ENCODE peak calls at places on chromosomes 7 and 10, in ten cellular contexts. One of them, this sample, is unnamed.

GRCh38 chr7:15558747-15559146 is 3.1 kb downstream of the AGMO start:
- DNase-seq in fibroblast of gingiva: no peak
- DNase-seq in BE2C: no peak
- DNase-seq in retinal pigment epithelial cell: no peak
- DNase-seq in immature natural killer cell: no peak
- DNase-seq in EH: peak
- DNase-seq in stimulated activated CD4-positive, alpha-beta T cell treated with anti-CD3 and anti-CD28 coated beads, Interleukin-12 subunit alpha, Interleukin-12 subunit beta, amount 100 ng/mL, for 4 hours: no peak
- DNase-seq in omental fat pad: no peak
- DNase-seq in ELF-1: no peak
- DNase-seq in RWPE1: no peak
- DNase-seq in this sample: no peak

GRCh38 chr10:103711351-103711994 is 143.9 kb downstream of the SH3PXD2A start:
- DNase-seq in stimulated activated CD4-positive, alpha-beta T cell treated with anti-CD3 and anti-CD28 coated beads, Interleukin-12 subunit alpha, Interleukin-12 subunit beta, amount 100 ng/mL, for 4 hours: no peak
- DNase-seq in retinal pigment epithelial cell: no peak
- DNase-seq in omental fat pad: no peak
- DNase-seq in RWPE1: no peak
- DNase-seq in EH: no peak
- DNase-seq in ELF-1: no peak
- DNase-seq in BE2C: no peak
- DNase-seq in immature natural killer cell: no peak
- DNase-seq in fibroblast of gingiva: no peak
- DNase-seq in this sample: no peak

GRCh38 chr10:69731184-69731583 is 70.5 kb upstream of the COL13A1 start:
- DNase-seq in fibroblast of gingiva: peak
- DNase-seq in immature natural killer cell: no peak
- DNase-seq in stimulated activated CD4-positive, alpha-beta T cell treated with anti-CD3 and anti-CD28 coated beads, Interleukin-12 subunit alpha, Interleukin-12 subunit beta, amount 100 ng/mL, for 4 hours: no peak
- DNase-seq in EH: peak
- DNase-seq in RWPE1: no peak
- DNase-seq in ELF-1: peak
- DNase-seq in retinal pigment epithelial cell: no peak
- DNase-seq in BE2C: no peak
- DNase-seq in omental fat pad: no peak
- DNase-seq in this sample: no peak

GRCh38 chr7:112162161-112163020 is 43.8 kb downstream of the DOCK4 start:
- DNase-seq in fibroblast of gingiva: peak
- DNase-seq in EH: peak
- DNase-seq in BE2C: peak
- DNase-seq in immature natural killer cell: no peak
- DNase-seq in RWPE1: peak
- DNase-seq in retinal pigment epithelial cell: no peak
- DNase-seq in ELF-1: peak
- DNase-seq in omental fat pad: no peak
- DNase-seq in stimulated activated CD4-positive, alpha-beta T cell treated with anti-CD3 and anti-CD28 coated beads, Interleukin-12 subunit alpha, Interleukin-12 subunit beta, amount 100 ng/mL, for 4 hours: no peak
- DNase-seq in this sample: peak

GRCh38 chr10:74058071-74058470 is 60.2 kb downstream of the VCL start:
- DNase-seq in RWPE1: no peak
- DNase-seq in ELF-1: no peak
- DNase-seq in omental fat pad: no peak
- DNase-seq in fibroblast of gingiva: no peak
- DNase-seq in retinal pigment epithelial cell: no peak
- DNase-seq in EH: no peak
- DNase-seq in stimulated activated CD4-positive, alpha-beta T cell treated with anti-CD3 and anti-CD28 coated beads, Interleukin-12 subunit alpha, Interleukin-12 subunit beta, amount 100 ng/mL, for 4 hours: no peak
- DNase-seq in immature natural killer cell: no peak
- DNase-seq in BE2C: no peak
- DNase-seq in this sample: peak

GRCh38 chr10:52394246-52394645 is 80.2 kb downstream of the DKK1 start:
- DNase-seq in immature natural killer cell: no peak
- DNase-seq in omental fat pad: no peak
- DNase-seq in EH: no peak
- DNase-seq in stimulated activated CD4-positive, alpha-beta T cell treated with anti-CD3 and anti-CD28 coated beads, Interleukin-12 subunit alpha, Interleukin-12 subunit beta, amount 100 ng/mL, for 4 hours: no peak
- DNase-seq in fibroblast of gingiva: no peak
- DNase-seq in BE2C: no peak
- DNase-seq in ELF-1: no peak
- DNase-seq in retinal pigment epithelial cell: no peak
- DNase-seq in RWPE1: no peak
- DNase-seq in this sample: no peak

GRCh38 chr10:27241640-27242472 is 1.3 kb upstream of the ACBD5 start:
- DNase-seq in retinal pigment epithelial cell: peak
- DNase-seq in omental fat pad: peak
- DNase-seq in immature natural killer cell: peak
- DNase-seq in ELF-1: peak
- DNase-seq in BE2C: peak
- DNase-seq in RWPE1: peak
- DNase-seq in fibroblast of gingiva: peak
- DNase-seq in EH: peak
- DNase-seq in stimulated activated CD4-positive, alpha-beta T cell treated with anti-CD3 and anti-CD28 coated beads, Interleukin-12 subunit alpha, Interleukin-12 subunit beta, amount 100 ng/mL, for 4 hours: peak
- DNase-seq in this sample: peak

GRCh38 chr7:92608380-92609322 is 18.5 kb upstream of the FAM133B start:
- DNase-seq in BE2C: no peak
- DNase-seq in ELF-1: peak
- DNase-seq in retinal pigment epithelial cell: no peak
- DNase-seq in stimulated activated CD4-positive, alpha-beta T cell treated with anti-CD3 and anti-CD28 coated beads, Interleukin-12 subunit alpha, Interleukin-12 subunit beta, amount 100 ng/mL, for 4 hours: no peak
- DNase-seq in immature natural killer cell: no peak
- DNase-seq in RWPE1: no peak
- DNase-seq in omental fat pad: no peak
- DNase-seq in EH: no peak
- DNase-seq in fibroblast of gingiva: no peak
- DNase-seq in this sample: no peak

GRCh38 chr7:151404216-151405011 is 5.4 kb downstream of the WDR86 start:
- DNase-seq in omental fat pad: no peak
- DNase-seq in retinal pigment epithelial cell: no peak
- DNase-seq in RWPE1: peak
- DNase-seq in stimulated activated CD4-positive, alpha-beta T cell treated with anti-CD3 and anti-CD28 coated beads, Interleukin-12 subunit alpha, Interleukin-12 subunit beta, amount 100 ng/mL, for 4 hours: no peak
- DNase-seq in EH: peak
- DNase-seq in immature natural killer cell: no peak
- DNase-seq in BE2C: no peak
- DNase-seq in ELF-1: no peak
- DNase-seq in fibroblast of gingiva: no peak
- DNase-seq in this sample: no peak

GRCh38 chr10:5619366-5620211 is 46.8 kb downstream of the ASB13 start:
- DNase-seq in immature natural killer cell: no peak
- DNase-seq in BE2C: no peak
- DNase-seq in RWPE1: no peak
- DNase-seq in EH: no peak
- DNase-seq in omental fat pad: no peak
- DNase-seq in retinal pigment epithelial cell: no peak
- DNase-seq in stimulated activated CD4-positive, alpha-beta T cell treated with anti-CD3 and anti-CD28 coated beads, Interleukin-12 subunit alpha, Interleukin-12 subunit beta, amount 100 ng/mL, for 4 hours: no peak
- DNase-seq in ELF-1: no peak
- DNase-seq in fibroblast of gingiva: peak
- DNase-seq in this sample: peak

GRCh38 chr10:3689871-3690510 is 95.0 kb downstream of the KLF6 start:
- DNase-seq in BE2C: no peak
- DNase-seq in RWPE1: peak
- DNase-seq in stimulated activated CD4-positive, alpha-beta T cell treated with anti-CD3 and anti-CD28 coated beads, Interleukin-12 subunit alpha, Interleukin-12 subunit beta, amount 100 ng/mL, for 4 hours: no peak
- DNase-seq in fibroblast of gingiva: no peak
- DNase-seq in omental fat pad: no peak
- DNase-seq in immature natural killer cell: no peak
- DNase-seq in EH: peak
- DNase-seq in retinal pigment epithelial cell: no peak
- DNase-seq in ELF-1: no peak
- DNase-seq in this sample: no peak

GRCh38 chr7:70487526-70488285 is 644.2 kb upstream of the GALNT17 start:
- DNase-seq in BE2C: no peak
- DNase-seq in RWPE1: no peak
- DNase-seq in immature natural killer cell: no peak
- DNase-seq in omental fat pad: no peak
- DNase-seq in retinal pigment epithelial cell: no peak
- DNase-seq in EH: no peak
- DNase-seq in stimulated activated CD4-positive, alpha-beta T cell treated with anti-CD3 and anti-CD28 coated beads, Interleukin-12 subunit alpha, Interleukin-12 subunit beta, amount 100 ng/mL, for 4 hours: no peak
- DNase-seq in fibroblast of gingiva: no peak
- DNase-seq in ELF-1: no peak
- DNase-seq in this sample: no peak

GRCh38 chr10:43734716-43735115 is 86.0 kb upstream of the ZNF32 start:
- DNase-seq in retinal pigment epithelial cell: no peak
- DNase-seq in fibroblast of gingiva: no peak
- DNase-seq in EH: peak
- DNase-seq in stimulated activated CD4-positive, alpha-beta T cell treated with anti-CD3 and anti-CD28 coated beads, Interleukin-12 subunit alpha, Interleukin-12 subunit beta, amount 100 ng/mL, for 4 hours: no peak
- DNase-seq in omental fat pad: no peak
- DNase-seq in immature natural killer cell: no peak
- DNase-seq in BE2C: no peak
- DNase-seq in RWPE1: no peak
- DNase-seq in ELF-1: no peak
- DNase-seq in this sample: no peak

GRCh38 chr10:104581884-104582603 is 59.0 kb upstream of the SORCS3 start:
- DNase-seq in RWPE1: peak
- DNase-seq in immature natural killer cell: no peak
- DNase-seq in omental fat pad: no peak
- DNase-seq in stimulated activated CD4-positive, alpha-beta T cell treated with anti-CD3 and anti-CD28 coated beads, Interleukin-12 subunit alpha, Interleukin-12 subunit beta, amount 100 ng/mL, for 4 hours: no peak
- DNase-seq in BE2C: no peak
- DNase-seq in fibroblast of gingiva: no peak
- DNase-seq in retinal pigment epithelial cell: peak
- DNase-seq in ELF-1: no peak
- DNase-seq in EH: peak
- DNase-seq in this sample: no peak

GRCh38 chr7:139850906-139851305 is 21.8 kb downstream of the TBXAS1 start:
- DNase-seq in retinal pigment epithelial cell: no peak
- DNase-seq in BE2C: no peak
- DNase-seq in omental fat pad: no peak
- DNase-seq in EH: no peak
- DNase-seq in stimulated activated CD4-positive, alpha-beta T cell treated with anti-CD3 and anti-CD28 coated beads, Interleukin-12 subunit alpha, Interleukin-12 subunit beta, amount 100 ng/mL, for 4 hours: no peak
- DNase-seq in fibroblast of gingiva: no peak
- DNase-seq in immature natural killer cell: no peak
- DNase-seq in RWPE1: no peak
- DNase-seq in ELF-1: no peak
- DNase-seq in this sample: no peak

GRCh38 chr10:121134711-121135110 is 283.5 kb downstream of the WDR11 start:
- DNase-seq in ELF-1: no peak
- DNase-seq in omental fat pad: no peak
- DNase-seq in EH: no peak
- DNase-seq in stimulated activated CD4-positive, alpha-beta T cell treated with anti-CD3 and anti-CD28 coated beads, Interleukin-12 subunit alpha, Interleukin-12 subunit beta, amount 100 ng/mL, for 4 hours: no peak
- DNase-seq in immature natural killer cell: no peak
- DNase-seq in BE2C: no peak
- DNase-seq in retinal pigment epithelial cell: no peak
- DNase-seq in RWPE1: no peak
- DNase-seq in fibroblast of gingiva: no peak
- DNase-seq in this sample: no peak

GRCh38 chr10:102375867-102376266 is 19.6 kb upstream of the NFKB2 start:
- DNase-seq in ELF-1: no peak
- DNase-seq in stimulated activated CD4-positive, alpha-beta T cell treated with anti-CD3 and anti-CD28 coated beads, Interleukin-12 subunit alpha, Interleukin-12 subunit beta, amount 100 ng/mL, for 4 hours: no peak
- DNase-seq in RWPE1: no peak
- DNase-seq in immature natural killer cell: no peak
- DNase-seq in BE2C: no peak
- DNase-seq in retinal pigment epithelial cell: no peak
- DNase-seq in EH: peak
- DNase-seq in omental fat pad: no peak
- DNase-seq in fibroblast of gingiva: no peak
- DNase-seq in this sample: no peak

GRCh38 chr10:99983280-99983988 is 26.3 kb downstream of the DNMBP start:
- DNase-seq in EH: peak
- DNase-seq in omental fat pad: no peak
- DNase-seq in stimulated activated CD4-positive, alpha-beta T cell treated with anti-CD3 and anti-CD28 coated beads, Interleukin-12 subunit alpha, Interleukin-12 subunit beta, amount 100 ng/mL, for 4 hours: no peak
- DNase-seq in fibroblast of gingiva: peak
- DNase-seq in retinal pigment epithelial cell: no peak
- DNase-seq in immature natural killer cell: no peak
- DNase-seq in BE2C: peak
- DNase-seq in RWPE1: no peak
- DNase-seq in ELF-1: peak
- DNase-seq in this sample: no peak

GRCh38 chr7:34042406-34042805 is 137.1 kb downstream of the BMPER start:
- DNase-seq in retinal pigment epithelial cell: no peak
- DNase-seq in ELF-1: no peak
- DNase-seq in RWPE1: no peak
- DNase-seq in fibroblast of gingiva: no peak
- DNase-seq in EH: peak
- DNase-seq in immature natural killer cell: no peak
- DNase-seq in omental fat pad: no peak
- DNase-seq in stimulated activated CD4-positive, alpha-beta T cell treated with anti-CD3 and anti-CD28 coated beads, Interleukin-12 subunit alpha, Interleukin-12 subunit beta, amount 100 ng/mL, for 4 hours: no peak
- DNase-seq in BE2C: no peak
- DNase-seq in this sample: no peak

GRCh38 chr10:131475803-131476202 is 164.3 kb upstream of the TCERG1L start:
- DNase-seq in fibroblast of gingiva: no peak
- DNase-seq in BE2C: no peak
- DNase-seq in ELF-1: no peak
- DNase-seq in stimulated activated CD4-positive, alpha-beta T cell treated with anti-CD3 and anti-CD28 coated beads, Interleukin-12 subunit alpha, Interleukin-12 subunit beta, amount 100 ng/mL, for 4 hours: no peak
- DNase-seq in retinal pigment epithelial cell: no peak
- DNase-seq in omental fat pad: no peak
- DNase-seq in immature natural killer cell: no peak
- DNase-seq in EH: no peak
- DNase-seq in RWPE1: no peak
- DNase-seq in this sample: no peak

GRCh38 chr7:44962483-44963251 is 16.1 kb downstream of the MYO1G start:
- DNase-seq in EH: peak
- DNase-seq in fibroblast of gingiva: no peak
- DNase-seq in omental fat pad: no peak
- DNase-seq in stimulated activated CD4-positive, alpha-beta T cell treated with anti-CD3 and anti-CD28 coated beads, Interleukin-12 subunit alpha, Interleukin-12 subunit beta, amount 100 ng/mL, for 4 hours: no peak
- DNase-seq in BE2C: peak
- DNase-seq in retinal pigment epithelial cell: no peak
- DNase-seq in immature natural killer cell: no peak
- DNase-seq in RWPE1: peak
- DNase-seq in ELF-1: peak
- DNase-seq in this sample: peak

GRCh38 chr10:129467346-129468119 is 492 bp downstream of the MGMT start:
- DNase-seq in ELF-1: peak
- DNase-seq in BE2C: no peak
- DNase-seq in omental fat pad: no peak
- DNase-seq in immature natural killer cell: no peak
- DNase-seq in EH: peak
- DNase-seq in fibroblast of gingiva: peak
- DNase-seq in retinal pigment epithelial cell: no peak
- DNase-seq in RWPE1: peak
- DNase-seq in stimulated activated CD4-positive, alpha-beta T cell treated with anti-CD3 and anti-CD28 coated beads, Interleukin-12 subunit alpha, Interleukin-12 subunit beta, amount 100 ng/mL, for 4 hours: peak
- DNase-seq in this sample: peak

GRCh38 chr7:142535123-142535779 is 214.0 kb upstream of the PRSS1 start:
- DNase-seq in stimulated activated CD4-positive, alpha-beta T cell treated with anti-CD3 and anti-CD28 coated beads, Interleukin-12 subunit alpha, Interleukin-12 subunit beta, amount 100 ng/mL, for 4 hours: peak
- DNase-seq in fibroblast of gingiva: peak
- DNase-seq in immature natural killer cell: peak
- DNase-seq in EH: peak
- DNase-seq in omental fat pad: peak
- DNase-seq in BE2C: peak
- DNase-seq in RWPE1: peak
- DNase-seq in retinal pigment epithelial cell: no peak
- DNase-seq in ELF-1: peak
- DNase-seq in this sample: peak